ENCODE peak calls at places on chromosomes 6 and 20, in nine cellular contexts. I is NCI-H1092 treated with DMSO at 0.1 percent for 48 hours, F is heart right ventricle, O is A172, Y is DND-41, C is GM04503, K is hepatocyte, X is LoVo, W is ovary. P is an unnamed sample.
A peak's percentile ranks its signal among the peaks of the same experiment; 100 is the strongest.

GRCh38 chr20:19691125-19691524 is 66.9 kb upstream of the RIN2 start:
- DNase-seq in X (peak; percentile 27), O (no peak), W (no peak), I (no peak), Y (no peak), C (no peak), F (no peak), K (peak; percentile 32), P (no peak)

GRCh38 chr6:12538881-12539357 is 177.6 kb upstream of the PHACTR1 start:
- DNase-seq in Y (no peak), K (peak; percentile 53), O (peak; percentile 49), W (peak; percentile 18), X (no peak), C (no peak), I (no peak), F (peak; percentile 31), P (no peak)

GRCh38 chr6:85463621-85464259 is 13.9 kb downstream of the NT5E start:
- DNase-seq in X (no peak), K (no peak), Y (no peak), I (no peak), C (no peak), W (no peak), F (no peak), O (no peak), P (no peak)

GRCh38 chr6:158143700-158144099 is 24.4 kb downstream of the SERAC1 start:
- DNase-seq in X (no peak), W (no peak), Y (no peak), K (no peak), O (no peak), C (no peak), I (no peak), F (no peak), P (no peak)

GRCh38 chr20:1275919-1276318 is 9.8 kb downstream of the SNPH start:
- DNase-seq in F (no peak), Y (no peak), X (no peak), C (no peak), I (no peak), W (no peak), K (no peak), O (no peak), P (no peak)

GRCh38 chr6:30782425-30783014 is 38.2 kb upstream of the IER3 start:
- DNase-seq in K (no peak), F (no peak), C (peak; percentile 52), W (no peak), Y (no peak), I (no peak), X (peak; percentile 84), O (peak; percentile 73), P (no peak)

GRCh38 chr20:34420146-34420545 is 57.1 kb downstream of the ITCH start:
- DNase-seq in F (no peak), W (no peak), I (peak; percentile 4), C (no peak), K (no peak), O (no peak), X (no peak), Y (no peak), P (no peak)

GRCh38 chr6:132198040-132198439 is 203.2 kb downstream of the MOXD1 start:
- DNase-seq in W (no peak), K (no peak), Y (no peak), X (no peak), C (no peak), O (peak; percentile 43), I (no peak), F (no peak), P (no peak)

GRCh38 chr6:116533233-116533957 is 12.1 kb downstream of the TRAPPC3L start:
- DNase-seq in C (no peak), I (no peak), X (no peak), O (no peak), Y (no peak), K (no peak), F (no peak), W (no peak), P (no peak)

GRCh38 chr6:74366634-74367033 is 670.6 kb downstream of the CD109 start:
- DNase-seq in I (no peak), Y (no peak), C (no peak), X (no peak), K (no peak), O (no peak), F (no peak), W (no peak), P (no peak)

GRCh38 chr6:129417416-129418086 is 292.4 kb downstream of the ARHGAP18 start:
- DNase-seq in O (no peak), I (no peak), W (no peak), C (no peak), Y (no peak), F (no peak), K (no peak), X (no peak), P (no peak)

GRCh38 chr20:17940447-17940971 is 28.1 kb downstream of the SNX5 start:
- DNase-seq in K (no peak), I (no peak), W (peak; percentile 31), X (no peak), F (no peak), C (no peak), O (no peak), Y (no peak), P (no peak)

GRCh38 chr20:6034134-6034969 is 19.5 kb downstream of the LRRN4 start:
- DNase-seq in I (no peak), Y (no peak), K (no peak), W (no peak), F (no peak), O (peak; percentile 11), X (no peak), C (peak; percentile 3), P (no peak)

GRCh38 chr6:19712998-19713397 is 124.2 kb upstream of the ID4 start:
- DNase-seq in W (no peak), I (no peak), Y (no peak), F (no peak), K (no peak), C (no peak), X (no peak), O (no peak), P (no peak)

GRCh38 chr6:135667694-135668455 is 170.3 kb upstream of the AHI1 start:
- DNase-seq in X (no peak), C (peak; percentile 39), K (no peak), O (peak; percentile 57), Y (no peak), I (peak; percentile 94), W (peak; percentile 37), F (peak; percentile 40), P (no peak)

GRCh38 chr20:45970646-45971424 is 1.2 kb downstream of the ZNF335 start:
- DNase-seq in O (no peak), K (peak; percentile 44), W (no peak), F (peak; percentile 48), X (no peak), I (no peak), Y (no peak), C (no peak), P (no peak)

GRCh38 chr20:32945710-32946221 is 58.5 kb downstream of the SUN5 start:
- DNase-seq in O (peak; percentile 20), I (no peak), C (no peak), W (no peak), K (no peak), Y (no peak), X (peak; percentile 22), F (no peak), P (peak; percentile 67)

P was measured in CD4-positive, CD25-positive, alpha-beta regulatory T cell.